ENCODE peak calls at places on chromosomes 4 and X, in nine cellular contexts. N is brain microvascular endothelial cell; R is tibial artery; C is GM23338; I is omental fat pad; Z is CD8-positive, alpha-beta T cell; Y is endothelial cell; G is stomach; T is gastrocnemius medialis. L is an unnamed sample.

GRCh38 chr4:5821665-5822358 is 71.1 kb downstream of the CRMP1 start:
- DNase-seq in N (no peak), Y (peak; percentile 59), I (no peak), R (no peak), T (no peak), C (peak; percentile 76), Z (no peak), G (no peak), L (no peak)

GRCh38 chr4:155722816-155723499 is 35.9 kb upstream of the GUCY1B1 start:
- DNase-seq in Z (no peak), Y (no peak), R (no peak), G (no peak), N (peak; percentile 9), T (no peak), C (no peak), I (no peak), L (no peak)

GRCh38 chr4:2277956-2278355 is 16.0 kb upstream of the MXD4 start:
- DNase-seq in N (no peak), I (no peak), G (no peak), Y (no peak), C (no peak), T (no peak), Z (no peak), R (no peak), L (no peak)

GRCh38 chrX:68691921-68692320 is 44.5 kb downstream of the STARD8 start:
- DNase-seq in Y (no peak), Z (no peak), T (no peak), C (no peak), R (no peak), G (no peak), N (no peak), I (no peak), L (no peak)

GRCh38 chr4:114964016-114964415 is 149.4 kb downstream of the NDST4 start:
- DNase-seq in Y (no peak), T (no peak), R (no peak), N (no peak), G (no peak), C (no peak), Z (no peak), I (no peak), L (no peak)

GRCh38 chr4:127959794-127960193 is 5.2 kb downstream of the MFSD8 start:
- DNase-seq in R (no peak), G (no peak), Z (no peak), C (no peak), Y (no peak), N (no peak), T (no peak), I (no peak), L (no peak)

GRCh38 chr4:147192679-147193078 is 247.0 kb upstream of the TTC29 start:
- DNase-seq in T (no peak), Z (no peak), C (no peak), G (no peak), Y (no peak), N (no peak), R (no peak), I (no peak), L (no peak)

GRCh38 chrX:13285229-13285628 is 34.6 kb downstream of the ATXN3L start:
- DNase-seq in G (no peak), T (no peak), R (no peak), N (no peak), C (no peak), I (no peak), Y (no peak), Z (no peak), L (no peak)

GRCh38 chr4:169398294-169398693 is 127.5 kb upstream of the SH3RF1 start:
- DNase-seq in Z (no peak), N (no peak), C (no peak), T (no peak), R (no peak), G (no peak), Y (no peak), I (no peak), L (no peak)

GRCh38 chrX:143768976-143769375 is 48.4 kb upstream of the SPANXN2 start:
- DNase-seq in C (no peak), Z (no peak), G (no peak), N (no peak), Y (no peak), R (no peak), T (no peak), I (no peak), L (no peak)

GRCh38 chr4:74181225-74181624 is 23.3 kb downstream of the MTHFD2L start:
- DNase-seq in I (no peak), Z (no peak), G (no peak), Y (no peak), C (no peak), T (no peak), R (no peak), N (no peak), L (no peak)

GRCh38 chr4:158722291-158722916 is 792 bp downstream of the PPID start:
- DNase-seq in R (no peak), I (no peak), G (no peak), Y (no peak), Z (no peak), T (no peak), C (peak; percentile 62), N (peak; percentile 33), L (no peak)

GRCh38 chrX:153875391-153876111 is 10.4 kb downstream of the L1CAM start:
- DNase-seq in N (peak; percentile 7), I (peak; percentile 35), Z (peak; percentile 58), G (peak; percentile 60), Y (peak; percentile 67), C (peak; percentile 50), R (no peak), T (no peak), L (no peak)

GRCh38 chrX:78375894-78376293 is 48.5 kb upstream of the CYSLTR1 start:
- DNase-seq in Y (no peak), I (no peak), T (no peak), R (no peak), N (no peak), G (no peak), C (peak; percentile 1), Z (no peak), L (no peak)

GRCh38 chr4:70705146-70705855 is 16.5 kb upstream of the RUFY3 start:
- DNase-seq in R (peak; percentile 65), C (peak; percentile 87), Z (peak; percentile 64), I (peak; percentile 60), G (peak; percentile 63), Y (peak; percentile 58), N (peak; percentile 34), T (peak; percentile 72), L (no peak)

GRCh38 chrX:123230798-123231197 is 46.7 kb downstream of the GRIA3 start:
- DNase-seq in Z (no peak), Y (no peak), I (no peak), G (no peak), T (no peak), C (peak; percentile 48), N (no peak), R (no peak), L (no peak)

GRCh38 chr4:102519925-102520324 is 18.8 kb downstream of the NFKB1 start:
- DNase-seq in Y (no peak), T (no peak), Z (no peak), N (no peak), G (no peak), I (no peak), R (no peak), C (no peak), L (no peak)

GRCh38 chr4:83230928-83231327 is 53.7 kb downstream of the COQ2 start:
- DNase-seq in T (no peak), G (no peak), Y (no peak), I (no peak), R (no peak), N (no peak), C (no peak), Z (no peak), L (no peak)

GRCh38 chr4:65014078-65014477 is 604.8 kb upstream of the TECRL start:
- DNase-seq in N (no peak), I (no peak), T (no peak), G (no peak), Z (no peak), Y (no peak), R (no peak), C (no peak), L (no peak)

GRCh38 chr4:149901128-149901527 is 85.5 kb upstream of the IQCM start:
- DNase-seq in G (no peak), C (no peak), N (no peak), I (no peak), Z (no peak), R (no peak), Y (no peak), T (no peak), L (no peak)

GRCh38 chr4:149896428-149896827 is 80.8 kb upstream of the IQCM start:
- DNase-seq in I (no peak), N (peak; percentile 38), Y (peak; percentile 23), R (no peak), G (no peak), Z (no peak), T (no peak), C (peak; percentile 40), L (no peak)

GRCh38 chr4:149897784-149898183 is 82.1 kb upstream of the IQCM start:
- DNase-seq in T (no peak), Y (no peak), I (no peak), Z (no peak), R (no peak), N (no peak), C (peak; percentile 34), G (no peak), L (no peak)
- TF ChIP-seq CTCF in T (no peak), Y (no peak), I (no peak), Z (no peak), R (no peak), N (peak; percentile 38), C (peak; percentile 62), G (no peak), L (peak; percentile 63)

GRCh38 chr4:42965326-42965725 is 72.8 kb downstream of the GRXCR1 start:
- DNase-seq in N (no peak), Y (peak; percentile 6), I (no peak), C (peak; percentile 7), T (no peak), R (no peak), G (no peak), Z (no peak), L (no peak)
- TF ChIP-seq CTCF in N (no peak), Y (no peak), I (no peak), C (peak; percentile 61), T (no peak), R (no peak), G (peak; percentile 11), Z (no peak), L (peak; percentile 67)

GRCh38 chr4:76585897-76586360 is 150.9 kb downstream of the SHROOM3 start:
- DNase-seq in R (peak; percentile 69), Z (no peak), Y (peak; percentile 67), C (peak; percentile 96), I (peak; percentile 37), T (peak; percentile 64), G (peak; percentile 95), N (peak; percentile 65), L (no peak)
- TF ChIP-seq CTCF in R (no peak), Z (no peak), Y (peak; percentile 23), C (peak; percentile 46), I (no peak), T (no peak), G (peak; percentile 43), N (peak; percentile 47), L (no peak)

DNA sequence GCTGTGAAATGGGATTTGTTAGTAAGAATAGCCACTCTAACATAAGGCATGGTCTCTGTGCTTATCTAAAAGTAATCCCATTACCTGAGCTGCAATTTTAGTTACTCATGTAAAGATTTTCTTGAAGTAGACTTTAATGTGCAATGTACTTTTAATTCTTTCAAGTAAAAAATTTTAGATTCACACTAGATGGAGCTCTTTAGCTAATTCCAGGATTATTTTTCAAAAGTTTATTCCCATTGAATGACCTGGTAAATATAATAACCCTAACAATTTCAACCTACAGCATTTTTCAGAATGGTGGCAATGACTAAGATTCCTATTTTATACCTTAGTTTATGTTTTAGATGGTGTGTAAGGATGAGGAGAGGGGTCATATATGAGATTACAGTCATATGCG is 18.1 kb downstream of the USP38 start:
- DNase-seq in C (no peak), Y (no peak), G (no peak), N (no peak), T (no peak), I (no peak), Z (no peak), R (no peak), L (no peak)
- TF ChIP-seq CTCF in C (no peak), Y (peak; percentile 22), G (peak; percentile 8), N (no peak), T (no peak), I (no peak), Z (no peak), R (peak; percentile 26), L (peak; percentile 36)